ENCODE peak calls at places on chromosomes 2 and 18, in seven cellular contexts. One of them, this sample, is unnamed.

GRCh38 chr2:172513935-172514586 is 41.8 kb upstream of the PDK1 start:
- DNase-seq in heart left ventricle: no peak
- DNase-seq in lung: no peak
- DNase-seq in adrenal gland: peak; percentile 22
- DNase-seq in Peyer's patch: no peak
- DNase-seq in K562: peak; percentile 38
- DNase-seq in heart right ventricle: peak; percentile 5
- DNase-seq in this sample: peak; percentile 20

GRCh38 chr2:187008111-187008510 is 159.1 kb upstream of the ZSWIM2 start:
- DNase-seq in heart left ventricle: no peak
- DNase-seq in lung: no peak
- DNase-seq in adrenal gland: no peak
- DNase-seq in Peyer's patch: no peak
- DNase-seq in K562: no peak
- DNase-seq in heart right ventricle: no peak
- DNase-seq in this sample: no peak

GRCh38 chr18:50183556-50183955 is 11.4 kb downstream of the MYO5B start:
- DNase-seq in heart left ventricle: no peak
- DNase-seq in lung: no peak
- DNase-seq in adrenal gland: no peak
- DNase-seq in Peyer's patch: no peak
- DNase-seq in K562: peak; percentile 35
- DNase-seq in heart right ventricle: no peak
- DNase-seq in this sample: no peak

GRCh38 chr2:202037086-202037485 is 3.4 kb downstream of the FZD7 start:
- DNase-seq in heart left ventricle: no peak
- DNase-seq in lung: no peak
- DNase-seq in adrenal gland: no peak
- DNase-seq in Peyer's patch: no peak
- DNase-seq in K562: no peak
- DNase-seq in heart right ventricle: no peak
- DNase-seq in this sample: no peak

GRCh38 chr2:16870677-16871076 is 205.0 kb upstream of the CYRIA start:
- DNase-seq in heart left ventricle: no peak
- DNase-seq in lung: no peak
- DNase-seq in adrenal gland: no peak
- DNase-seq in Peyer's patch: no peak
- DNase-seq in K562: no peak
- DNase-seq in heart right ventricle: no peak
- DNase-seq in this sample: no peak

GRCh38 chr2:178943745-178944144 is 106.2 kb downstream of the CCDC141 start:
- DNase-seq in heart left ventricle: no peak
- DNase-seq in lung: no peak
- DNase-seq in adrenal gland: no peak
- DNase-seq in Peyer's patch: no peak
- DNase-seq in K562: no peak
- DNase-seq in heart right ventricle: no peak
- DNase-seq in this sample: no peak

GRCh38 chr2:202717598-202718310 is 83.0 kb downstream of the FAM117B start:
- DNase-seq in heart left ventricle: no peak
- DNase-seq in lung: no peak
- DNase-seq in adrenal gland: no peak
- DNase-seq in Peyer's patch: no peak
- DNase-seq in K562: no peak
- DNase-seq in heart right ventricle: no peak
- DNase-seq in this sample: no peak

GRCh38 chr2:98507940-98508689 is 63.5 kb downstream of the INPP4A start:
- DNase-seq in heart left ventricle: peak; percentile 68
- DNase-seq in lung: no peak
- DNase-seq in adrenal gland: peak; percentile 67
- DNase-seq in Peyer's patch: peak; percentile 61
- DNase-seq in K562: peak; percentile 90
- DNase-seq in heart right ventricle: peak; percentile 42
- DNase-seq in this sample: no peak

GRCh38 chr2:48346124-48346536 is 183.8 kb upstream of the STON1 start:
- DNase-seq in heart left ventricle: peak; percentile 28
- DNase-seq in lung: peak; percentile 33
- DNase-seq in adrenal gland: peak; percentile 81
- DNase-seq in Peyer's patch: peak; percentile 61
- DNase-seq in K562: peak; percentile 30
- DNase-seq in heart right ventricle: peak; percentile 32
- DNase-seq in this sample: no peak

GRCh38 chr2:200247494-200247893 is 59.0 kb upstream of the SPATS2L start:
- DNase-seq in heart left ventricle: no peak
- DNase-seq in lung: no peak
- DNase-seq in adrenal gland: no peak
- DNase-seq in Peyer's patch: no peak
- DNase-seq in K562: no peak
- DNase-seq in heart right ventricle: no peak
- DNase-seq in this sample: no peak

GRCh38 chr2:217685255-217685605 is 317.6 kb downstream of the TNS1 start:
- DNase-seq in heart left ventricle: no peak
- DNase-seq in lung: peak; percentile 81
- DNase-seq in adrenal gland: peak; percentile 45
- DNase-seq in Peyer's patch: peak; percentile 64
- DNase-seq in K562: no peak
- DNase-seq in heart right ventricle: no peak
- DNase-seq in this sample: peak; percentile 33

GRCh38 chr2:183967756-183968155 is 630.6 kb upstream of the ZNF804A start:
- DNase-seq in heart left ventricle: no peak
- DNase-seq in lung: no peak
- DNase-seq in adrenal gland: no peak
- DNase-seq in Peyer's patch: no peak
- DNase-seq in K562: no peak
- DNase-seq in heart right ventricle: no peak
- DNase-seq in this sample: no peak

GRCh38 chr2:55772309-55772980 is 78.8 kb upstream of the PNPT1 start:
- DNase-seq in heart left ventricle: no peak
- DNase-seq in lung: no peak
- DNase-seq in adrenal gland: no peak
- DNase-seq in Peyer's patch: no peak
- DNase-seq in K562: no peak
- DNase-seq in heart right ventricle: no peak
- DNase-seq in this sample: no peak

GRCh38 chr18:3463052-3463451 is 13.1 kb downstream of the TGIF1 start:
- DNase-seq in heart left ventricle: no peak
- DNase-seq in lung: no peak
- DNase-seq in adrenal gland: no peak
- DNase-seq in Peyer's patch: no peak
- DNase-seq in K562: no peak
- DNase-seq in heart right ventricle: no peak
- DNase-seq in this sample: no peak

GRCh38 chr2:168819829-168820489 is 17.5 kb downstream of the NOSTRIN start:
- DNase-seq in heart left ventricle: no peak
- DNase-seq in lung: no peak
- DNase-seq in adrenal gland: no peak
- DNase-seq in Peyer's patch: no peak
- DNase-seq in K562: no peak
- DNase-seq in heart right ventricle: no peak
- DNase-seq in this sample: no peak

GRCh38 chr18:7370812-7371211 is 139.9 kb downstream of the LRRC30 start:
- DNase-seq in heart left ventricle: peak; percentile 87
- DNase-seq in lung: peak; percentile 49
- DNase-seq in adrenal gland: peak; percentile 53
- DNase-seq in Peyer's patch: no peak
- DNase-seq in K562: no peak
- DNase-seq in heart right ventricle: peak; percentile 89
- DNase-seq in this sample: no peak

GRCh38 chr2:112724611-112725525 is 4.0 kb downstream of the NT5DC4 start:
- DNase-seq in heart left ventricle: no peak
- DNase-seq in lung: no peak
- DNase-seq in adrenal gland: no peak
- DNase-seq in Peyer's patch: no peak
- DNase-seq in K562: peak; percentile 73
- DNase-seq in heart right ventricle: no peak
- DNase-seq in this sample: no peak

GRCh38 chr18:30970201-30970816 is 72.2 kb downstream of the DSC3 start:
- DNase-seq in heart left ventricle: no peak
- DNase-seq in lung: no peak
- DNase-seq in adrenal gland: no peak
- DNase-seq in Peyer's patch: no peak
- DNase-seq in K562: peak; percentile 60
- DNase-seq in heart right ventricle: peak; percentile 6
- DNase-seq in this sample: no peak

GRCh38 chr18:46917808-46918600 is 602 bp downstream of the KATNAL2 start:
- DNase-seq in heart left ventricle: peak; percentile 38
- DNase-seq in lung: peak; percentile 33
- DNase-seq in adrenal gland: peak; percentile 32
- DNase-seq in Peyer's patch: peak; percentile 49
- DNase-seq in K562: peak; percentile 78
- DNase-seq in heart right ventricle: peak; percentile 46
- DNase-seq in this sample: peak; percentile 31

GRCh38 chr2:220533485-220533884 is 906.1 kb downstream of the SLC4A3 start:
- DNase-seq in heart left ventricle: no peak
- DNase-seq in lung: no peak
- DNase-seq in adrenal gland: no peak
- DNase-seq in Peyer's patch: no peak
- DNase-seq in K562: peak; percentile 1
- DNase-seq in heart right ventricle: no peak
- DNase-seq in this sample: no peak

GRCh38 chr2:171630812-171631626 is 56.2 kb upstream of the DYNC1I2 start:
- DNase-seq in heart left ventricle: no peak
- DNase-seq in lung: no peak
- DNase-seq in adrenal gland: no peak
- DNase-seq in Peyer's patch: no peak
- DNase-seq in K562: peak; percentile 81
- DNase-seq in heart right ventricle: no peak
- DNase-seq in this sample: no peak

GRCh38 chr2:88003074-88003755 is 13.1 kb downstream of the RNU2-63P start:
- DNase-seq in heart left ventricle: no peak
- DNase-seq in lung: no peak
- DNase-seq in adrenal gland: no peak
- DNase-seq in Peyer's patch: no peak
- DNase-seq in K562: no peak
- DNase-seq in heart right ventricle: no peak
- DNase-seq in this sample: no peak

GRCh38 chr2:219249203-219249980 is 3.7 kb upstream of the TUBA4B start:
- DNase-seq in heart left ventricle: peak; percentile 79
- DNase-seq in lung: peak; percentile 81
- DNase-seq in adrenal gland: peak; percentile 77
- DNase-seq in Peyer's patch: peak; percentile 95
- DNase-seq in K562: peak; percentile 19
- DNase-seq in heart right ventricle: peak; percentile 76
- DNase-seq in this sample: peak; percentile 88

GRCh38 chr2:205885492-205886099 is 200.4 kb downstream of the INO80D start:
- DNase-seq in heart left ventricle: peak; percentile 79
- DNase-seq in lung: peak; percentile 85
- DNase-seq in adrenal gland: peak; percentile 86
- DNase-seq in Peyer's patch: peak; percentile 91
- DNase-seq in K562: peak; percentile 78
- DNase-seq in heart right ventricle: peak; percentile 76
- DNase-seq in this sample: peak; percentile 83

GRCh38 chr2:105068387-105068786 is 30.5 kb downstream of the MRPS9 start:
- DNase-seq in heart left ventricle: no peak
- DNase-seq in lung: no peak
- DNase-seq in adrenal gland: no peak
- DNase-seq in Peyer's patch: no peak
- DNase-seq in K562: no peak
- DNase-seq in heart right ventricle: no peak
- DNase-seq in this sample: no peak

GRCh38 chr2:220279372-220279771 is 651.9 kb downstream of the SLC4A3 start:
- DNase-seq in heart left ventricle: no peak
- DNase-seq in lung: no peak
- DNase-seq in adrenal gland: no peak
- DNase-seq in Peyer's patch: no peak
- DNase-seq in K562: no peak
- DNase-seq in heart right ventricle: no peak
- DNase-seq in this sample: no peak

GRCh38 chr2:165011199-165011598 is 55.9 kb upstream of the SLC38A11 start:
- DNase-seq in heart left ventricle: no peak
- DNase-seq in lung: no peak
- DNase-seq in adrenal gland: no peak
- DNase-seq in Peyer's patch: no peak
- DNase-seq in K562: no peak
- DNase-seq in heart right ventricle: no peak
- DNase-seq in this sample: no peak
- H3K4me1 ChIP-seq in heart left ventricle: no peaks in the 10 kb centered on the region
- H3K4me1 ChIP-seq in lung: no peaks in the 10 kb centered on the region
- H3K4me1 ChIP-seq in adrenal gland: peaks cover 8% of the 10 kb centered on the region
- H3K4me1 ChIP-seq in Peyer's patch: no peaks in the 10 kb centered on the region
- H3K4me1 ChIP-seq in K562: no peaks in the 10 kb centered on the region
- H3K4me1 ChIP-seq in heart right ventricle: no peaks in the 10 kb centered on the region
- H3K4me1 ChIP-seq in this sample: peaks cover 10% of the 10 kb centered on the region

GRCh38 chr2:209872675-209873074 is 101.0 kb downstream of the UNC80 start:
- DNase-seq in heart left ventricle: peak; percentile 63
- DNase-seq in lung: no peak
- DNase-seq in adrenal gland: peak; percentile 20
- DNase-seq in Peyer's patch: no peak
- DNase-seq in K562: no peak
- DNase-seq in heart right ventricle: peak; percentile 70
- DNase-seq in this sample: no peak
- TF ChIP-seq CTCF in heart left ventricle: no peak
- TF ChIP-seq CTCF in lung: no peak
- TF ChIP-seq CTCF in adrenal gland: no peak
- TF ChIP-seq CTCF in Peyer's patch: no peak
- TF ChIP-seq CTCF in K562: no peak
- TF ChIP-seq CTCF in heart right ventricle: no peak
- TF ChIP-seq CTCF in this sample: no peak

GRCh38 chr18:25349131-25349925 is 2.6 kb downstream of the ZNF521 start:
- DNase-seq in heart left ventricle: peak; percentile 60
- DNase-seq in lung: no peak
- DNase-seq in adrenal gland: peak; percentile 42
- DNase-seq in Peyer's patch: no peak
- DNase-seq in K562: no peak
- DNase-seq in heart right ventricle: peak; percentile 40
- DNase-seq in this sample: peak; percentile 21

GRCh38 chr18:25350561-25351201 is 1.3 kb downstream of the ZNF521 start:
- DNase-seq in heart left ventricle: peak; percentile 59
- DNase-seq in lung: no peak
- DNase-seq in adrenal gland: peak; percentile 59
- DNase-seq in Peyer's patch: peak; percentile 51
- DNase-seq in K562: no peak
- DNase-seq in heart right ventricle: peak; percentile 43
- DNase-seq in this sample: peak; percentile 60

GRCh38 chr18:25351280-25351772 is 640 bp downstream of the ZNF521 start:
- DNase-seq in heart left ventricle: no peak
- DNase-seq in lung: no peak
- DNase-seq in adrenal gland: peak; percentile 27
- DNase-seq in Peyer's patch: no peak
- DNase-seq in K562: no peak
- DNase-seq in heart right ventricle: peak; percentile 18
- DNase-seq in this sample: no peak

GRCh38 chr18:25349926-25350560 is 1.9 kb downstream of the ZNF521 start:
- DNase-seq in heart left ventricle: peak; percentile 42
- DNase-seq in lung: no peak
- DNase-seq in adrenal gland: peak; percentile 28
- DNase-seq in Peyer's patch: no peak
- DNase-seq in K562: no peak
- DNase-seq in heart right ventricle: peak; percentile 21
- DNase-seq in this sample: peak; percentile 65

GRCh38 chr18:25348361-25349130 is 3.4 kb downstream of the ZNF521 start:
- DNase-seq in heart left ventricle: no peak
- DNase-seq in lung: no peak
- DNase-seq in adrenal gland: no peak
- DNase-seq in Peyer's patch: no peak
- DNase-seq in K562: no peak
- DNase-seq in heart right ventricle: no peak
- DNase-seq in this sample: no peak
- H3K27me3 ChIP-seq in heart left ventricle: no peaks in the 10 kb centered on the region
- H3K27me3 ChIP-seq in lung: no peaks in the 10 kb centered on the region
- H3K27me3 ChIP-seq in adrenal gland: no peaks in the 10 kb centered on the region
- H3K27me3 ChIP-seq in Peyer's patch: peaks cover 11% of the 10 kb centered on the region
- H3K27me3 ChIP-seq in K562: no peaks in the 10 kb centered on the region
- H3K27me3 ChIP-seq in heart right ventricle: no peaks in the 10 kb centered on the region
- H3K27me3 ChIP-seq in this sample: no peaks in the 10 kb centered on the region

GRCh38 chr18:79515944-79516351 is 120.2 kb downstream of the NFATC1 start:
- DNase-seq in heart left ventricle: no peak
- DNase-seq in lung: no peak
- DNase-seq in adrenal gland: no peak
- DNase-seq in Peyer's patch: no peak
- DNase-seq in K562: peak; percentile 41
- DNase-seq in heart right ventricle: peak; percentile 2
- DNase-seq in this sample: peak; percentile 49
- H3K4me1 ChIP-seq in heart left ventricle: peaks cover 7% of the 10 kb centered on the region
- H3K4me1 ChIP-seq in lung: peaks cover 3% of the 10 kb centered on the region
- H3K4me1 ChIP-seq in adrenal gland: no peaks in the 10 kb centered on the region
- H3K4me1 ChIP-seq in Peyer's patch: peaks cover 8% of the 10 kb centered on the region
- H3K4me1 ChIP-seq in K562: peaks cover 12% of the 10 kb centered on the region
- H3K4me1 ChIP-seq in heart right ventricle: no peaks in the 10 kb centered on the region
- H3K4me1 ChIP-seq in this sample: no peaks in the 10 kb centered on the region